ENCODE peak calls at places on chromosomes 3 and 15, in seven cellular contexts. M is H1, N is SK-N-SH, U is GM12891, K is K562, Z is GM12878, R is HepG2. X is an unnamed sample.
A peak's percentile ranks its signal among the peaks of the same experiment; 100 is the strongest.

GRCh38 chr15:64232400-64232799 is 69.6 kb upstream of the PPIB start:
- DNase-seq in N (no peak), Z (no peak), R (peak; percentile 10), U (no peak), M (no peak), K (peak; percentile 57), X (no peak)

GRCh38 chr15:39083213-39083612 is 497.7 kb upstream of the THBS1 start:
- DNase-seq in N (no peak), U (no peak), K (no peak), R (no peak), M (no peak), Z (no peak), X (no peak)

GRCh38 chr3:50605901-50606326 is 5.7 kb downstream of the CISH start:
- DNase-seq in M (no peak), U (no peak), Z (no peak), K (no peak), N (no peak), R (no peak), X (no peak)

GRCh38 chr3:109930592-109930991 is 593.2 kb upstream of the DPPA4 start:
- DNase-seq in N (no peak), U (no peak), R (no peak), Z (no peak), K (no peak), M (no peak), X (no peak)

GRCh38 chr15:92810418-92811138 is 89.5 kb upstream of the CHD2 start:
- DNase-seq in U (no peak), K (peak; percentile 87), N (no peak), Z (no peak), M (no peak), R (no peak), X (no peak)

GRCh38 chr3:178140491-178140890 is 395.7 kb upstream of the KCNMB2 start:
- DNase-seq in U (no peak), M (no peak), Z (no peak), N (no peak), R (no peak), K (no peak), X (no peak)

GRCh38 chr3:72675243-72675642 is 173.0 kb downstream of the SHQ1 start:
- DNase-seq in K (no peak), N (no peak), M (no peak), R (no peak), Z (no peak), U (no peak), X (no peak)

GRCh38 chr15:88918738-88919137 is 5.6 kb upstream of the MFGE8 start:
- DNase-seq in Z (peak; percentile 75), N (no peak), M (no peak), K (no peak), U (no peak), R (no peak), X (no peak)

GRCh38 chr3:16379838-16380237 is 114.8 kb downstream of the OXNAD1 start:
- DNase-seq in M (no peak), R (no peak), N (no peak), K (no peak), U (no peak), Z (no peak), X (no peak)

GRCh38 chr3:106022913-106023312 is 154.1 kb upstream of the CBLB start:
- DNase-seq in R (no peak), K (no peak), U (no peak), Z (no peak), M (no peak), N (no peak), X (no peak)

GRCh38 chr15:51322622-51323296 is 15.6 kb downstream of the CYP19A1 start:
- DNase-seq in Z (no peak), K (no peak), N (no peak), R (no peak), M (no peak), U (no peak), X (no peak)

GRCh38 chr3:155512867-155513261 is 219.4 kb upstream of the STRIT1 start:
- DNase-seq in U (no peak), K (no peak), N (no peak), Z (no peak), M (no peak), R (no peak), X (no peak)

GRCh38 chr3:111151438-111151837 is 79.8 kb downstream of the NECTIN3 start:
- DNase-seq in Z (no peak), K (no peak), N (no peak), M (no peak), U (no peak), R (peak; percentile 27), X (no peak)

GRCh38 chr3:75048650-75049049 is 434.2 kb upstream of the CNTN3 start:
- DNase-seq in M (no peak), U (no peak), K (no peak), R (no peak), N (no peak), Z (no peak), X (no peak)

GRCh38 chr15:82750831-82751181 is 41.1 kb upstream of the AP3B2 start:
- DNase-seq in Z (peak; percentile 4), M (no peak), R (no peak), K (peak; percentile 42), N (peak; percentile 27), U (no peak), X (no peak)

GRCh38 chr3:184335291-184335660 is 2.1 kb upstream of the FAM131A start:
- DNase-seq in Z (no peak), U (no peak), M (no peak), N (peak; percentile 56), R (no peak), K (peak; percentile 24), X (no peak)

GRCh38 chr15:66908503-66909095 is 156.8 kb upstream of the SMAD3 start:
- DNase-seq in M (no peak), Z (no peak), R (no peak), K (no peak), N (no peak), U (no peak), X (no peak)

GRCh38 chr3:197371521-197372075 is 73.2 kb upstream of the DLG1 start:
- DNase-seq in U (no peak), K (no peak), R (no peak), M (no peak), N (no peak), Z (no peak), X (no peak)

GRCh38 chr3:37308247-37308646 is 133.9 kb upstream of the LRRFIP2 start:
- DNase-seq in M (no peak), U (no peak), R (peak; percentile 7), N (peak; percentile 32), K (peak; percentile 13), Z (no peak), X (no peak)

GRCh38 chr3:128605091-128606046 is 45.2 kb downstream of the RPN1 start:
- DNase-seq in N (no peak), M (no peak), U (no peak), R (peak; percentile 89), Z (no peak), K (no peak), X (no peak)

GRCh38 chr3:86949850-86950249 is 41.1 kb downstream of the VGLL3 start:
- DNase-seq in R (no peak), Z (no peak), M (no peak), U (no peak), K (no peak), N (no peak), X (no peak)

GRCh38 chr3:115922681-115923347 is 299.5 kb downstream of the GAP43 start:
- DNase-seq in Z (no peak), N (no peak), M (peak; percentile 17), U (no peak), K (peak; percentile 5), R (peak; percentile 10), X (no peak)

GRCh38 chr15:100720406-100720967 is 118.1 kb downstream of the ASB7 start:
- DNase-seq in U (no peak), R (no peak), Z (no peak), N (no peak), K (no peak), M (no peak), X (no peak)

GRCh38 chr3:39177708-39178332 is 14.6 kb downstream of the XIRP1 start:
- DNase-seq in M (no peak), U (peak; percentile 55), R (peak; percentile 63), K (peak; percentile 97), Z (peak; percentile 43), N (peak; percentile 88), X (peak; percentile 64)

GRCh38 chr3:85476891-85477495 is 518.2 kb downstream of the CADM2 start:
- DNase-seq in Z (no peak), K (no peak), U (no peak), R (no peak), N (no peak), M (no peak), X (no peak)

GRCh38 chr3:168604767-168605166 is 509.0 kb upstream of the GOLIM4 start:
- DNase-seq in K (no peak), Z (no peak), N (no peak), M (no peak), R (no peak), U (no peak), X (no peak)

GRCh38 chr3:168034152-168034928 is 61.4 kb downstream of the GOLIM4 start:
- DNase-seq in N (peak; percentile 12), Z (no peak), M (no peak), U (no peak), R (no peak), K (peak; percentile 64), X (no peak)

GRCh38 chr15:71207141-71207540 is 91.9 kb downstream of the THSD4 start:
- DNase-seq in K (no peak), Z (no peak), M (no peak), U (no peak), N (peak; percentile 32), R (no peak), X (no peak)
- TF ChIP-seq TAF1 in K (no peak), Z (no peak), M (no peak), U (no peak), N (no peak), R (no peak), X (no peak)

DNA sequence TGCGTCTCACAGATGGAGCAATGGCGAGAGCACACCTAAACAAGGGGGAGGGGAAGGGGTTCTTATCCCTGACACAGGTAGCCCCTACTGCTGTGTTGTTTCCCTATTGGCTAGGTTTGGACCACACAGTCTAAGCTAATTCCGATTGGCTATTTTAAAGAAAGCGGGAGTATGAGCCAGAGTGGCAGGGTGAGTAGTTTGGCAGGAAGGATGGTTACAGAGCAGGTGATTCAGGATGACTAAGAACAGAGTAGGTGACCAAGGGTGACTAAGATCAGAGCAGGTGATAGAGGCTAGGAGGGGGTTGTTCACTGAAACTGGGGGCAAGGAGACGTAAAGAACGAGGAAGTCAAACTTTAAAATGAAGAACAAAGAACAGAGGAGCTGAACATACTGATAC is 511.8 kb downstream of the EDEM1 start:
- DNase-seq in Z (no peak), U (no peak), R (no peak), K (no peak), M (no peak), N (no peak), X (no peak)
- TF ChIP-seq TAF1 in Z (no peak), U (no peak), R (no peak), K (no peak), M (no peak), N (no peak), X (no peak)

GRCh38 chr3:179546814-179547241 is 15.9 kb upstream of the ACTL6A start:
- DNase-seq in K (peak; percentile 44), Z (no peak), N (no peak), R (peak; percentile 43), M (no peak), U (no peak), X (no peak)
- TF ChIP-seq TAF1 in K (no peak), Z (no peak), N (no peak), R (no peak), M (no peak), U (no peak), X (no peak)

GRCh38 chr15:44588541-44588940 is 51.6 kb downstream of the EIF3J start:
- DNase-seq in K (no peak), R (peak; percentile 68), U (no peak), Z (no peak), N (no peak), M (no peak), X (no peak)
- TF ChIP-seq TAF1 in K (no peak), R (no peak), U (no peak), Z (no peak), N (no peak), M (no peak), X (no peak)

X was measured in GM12892.